ENCODE peak calls at places on chromosomes 5 and 9, in seven cellular contexts. One of them, this sample, is unnamed.

GRCh38 chr5:176803027-176803942 is 7.1 kb upstream of the UNC5A start:
- DNase-seq in PC-3: no peak
- DNase-seq in fibroblast of lung: no peak
- DNase-seq in GM13977: no peak
- DNase-seq in A549: no peak
- DNase-seq in HFFc6: no peak
- DNase-seq in upper lobe of left lung: peak
- DNase-seq in this sample: no peak

GRCh38 chr5:123807177-123807900 is 295.4 kb downstream of the CSNK1G3 start:
- DNase-seq in PC-3: peak
- DNase-seq in fibroblast of lung: no peak
- DNase-seq in GM13977: no peak
- DNase-seq in A549: no peak
- DNase-seq in HFFc6: no peak
- DNase-seq in upper lobe of left lung: no peak
- DNase-seq in this sample: no peak

GRCh38 chr5:141940695-141941271 is 17.1 kb downstream of the DELE1 start:
- DNase-seq in PC-3: no peak
- DNase-seq in fibroblast of lung: peak
- DNase-seq in GM13977: no peak
- DNase-seq in A549: peak
- DNase-seq in HFFc6: no peak
- DNase-seq in upper lobe of left lung: no peak
- DNase-seq in this sample: no peak

GRCh38 chr9:124212381-124213050 is 45.2 kb upstream of the NEK6 start:
- DNase-seq in PC-3: peak
- DNase-seq in fibroblast of lung: peak
- DNase-seq in GM13977: no peak
- DNase-seq in A549: no peak
- DNase-seq in HFFc6: peak
- DNase-seq in upper lobe of left lung: no peak
- DNase-seq in this sample: no peak

GRCh38 chr9:20358201-20358600 is 264.1 kb downstream of the MLLT3 start:
- DNase-seq in PC-3: peak
- DNase-seq in fibroblast of lung: peak
- DNase-seq in GM13977: no peak
- DNase-seq in A549: no peak
- DNase-seq in HFFc6: peak
- DNase-seq in upper lobe of left lung: no peak
- DNase-seq in this sample: no peak

GRCh38 chr5:135220394-135221186 is 178.4 kb downstream of the MACROH2A1 start:
- DNase-seq in PC-3: no peak
- DNase-seq in fibroblast of lung: no peak
- DNase-seq in GM13977: no peak
- DNase-seq in A549: no peak
- DNase-seq in HFFc6: no peak
- DNase-seq in upper lobe of left lung: no peak
- DNase-seq in this sample: no peak

GRCh38 chr5:134451618-134452505 is 40.2 kb upstream of the CDKN2AIPNL start:
- DNase-seq in PC-3: peak
- DNase-seq in fibroblast of lung: peak
- DNase-seq in GM13977: no peak
- DNase-seq in A549: peak
- DNase-seq in HFFc6: peak
- DNase-seq in upper lobe of left lung: no peak
- DNase-seq in this sample: no peak

GRCh38 chr5:146919304-146919703 is 40.7 kb upstream of the PPP2R2B start:
- DNase-seq in PC-3: no peak
- DNase-seq in fibroblast of lung: no peak
- DNase-seq in GM13977: no peak
- DNase-seq in A549: no peak
- DNase-seq in HFFc6: no peak
- DNase-seq in upper lobe of left lung: no peak
- DNase-seq in this sample: no peak

GRCh38 chr9:35688558-35689350 is 971 bp downstream of the TPM2 start:
- DNase-seq in PC-3: peak
- DNase-seq in fibroblast of lung: peak
- DNase-seq in GM13977: peak
- DNase-seq in A549: no peak
- DNase-seq in HFFc6: peak
- DNase-seq in upper lobe of left lung: no peak
- DNase-seq in this sample: no peak

GRCh38 chr9:127751269-127752054 is 16.4 kb upstream of the TOR2A start:
- DNase-seq in PC-3: peak
- DNase-seq in fibroblast of lung: no peak
- DNase-seq in GM13977: no peak
- DNase-seq in A549: no peak
- DNase-seq in HFFc6: no peak
- DNase-seq in upper lobe of left lung: no peak
- DNase-seq in this sample: no peak

GRCh38 chr9:14349818-14350333 is 35.9 kb upstream of the NFIB start:
- DNase-seq in PC-3: no peak
- DNase-seq in fibroblast of lung: no peak
- DNase-seq in GM13977: no peak
- DNase-seq in A549: no peak
- DNase-seq in HFFc6: no peak
- DNase-seq in upper lobe of left lung: peak
- DNase-seq in this sample: no peak

GRCh38 chr5:51810592-51810991 is 427.3 kb downstream of the ISL1 start:
- DNase-seq in PC-3: peak
- DNase-seq in fibroblast of lung: no peak
- DNase-seq in GM13977: no peak
- DNase-seq in A549: no peak
- DNase-seq in HFFc6: no peak
- DNase-seq in upper lobe of left lung: no peak
- DNase-seq in this sample: no peak

GRCh38 chr9:76615149-76615548 is 149.1 kb upstream of the PCA3 start:
- DNase-seq in PC-3: no peak
- DNase-seq in fibroblast of lung: no peak
- DNase-seq in GM13977: no peak
- DNase-seq in A549: no peak
- DNase-seq in HFFc6: no peak
- DNase-seq in upper lobe of left lung: no peak
- DNase-seq in this sample: no peak

GRCh38 chr5:157469073-157469472 is 9.1 kb downstream of the NIPAL4 start:
- DNase-seq in PC-3: no peak
- DNase-seq in fibroblast of lung: no peak
- DNase-seq in GM13977: no peak
- DNase-seq in A549: no peak
- DNase-seq in HFFc6: no peak
- DNase-seq in upper lobe of left lung: no peak
- DNase-seq in this sample: no peak

GRCh38 chr9:133464638-133465037 is 4.9 kb downstream of the CACFD1 start:
- DNase-seq in PC-3: no peak
- DNase-seq in fibroblast of lung: no peak
- DNase-seq in GM13977: no peak
- DNase-seq in A549: no peak
- DNase-seq in HFFc6: no peak
- DNase-seq in upper lobe of left lung: peak
- DNase-seq in this sample: no peak

GRCh38 chr9:133468374-133468773 is 8.6 kb downstream of the CACFD1 start:
- DNase-seq in PC-3: no peak
- DNase-seq in fibroblast of lung: no peak
- DNase-seq in GM13977: no peak
- DNase-seq in A549: no peak
- DNase-seq in HFFc6: no peak
- DNase-seq in upper lobe of left lung: peak
- DNase-seq in this sample: no peak

GRCh38 chr9:133468777-133469455 is 9.1 kb downstream of the CACFD1 start:
- DNase-seq in PC-3: no peak
- DNase-seq in fibroblast of lung: no peak
- DNase-seq in GM13977: no peak
- DNase-seq in A549: no peak
- DNase-seq in HFFc6: no peak
- DNase-seq in upper lobe of left lung: peak
- DNase-seq in this sample: no peak

GRCh38 chr9:133463864-133464615 is 4.3 kb downstream of the CACFD1 start:
- DNase-seq in PC-3: no peak
- DNase-seq in fibroblast of lung: no peak
- DNase-seq in GM13977: no peak
- DNase-seq in A549: no peak
- DNase-seq in HFFc6: no peak
- DNase-seq in upper lobe of left lung: peak
- DNase-seq in this sample: no peak

DNA sequence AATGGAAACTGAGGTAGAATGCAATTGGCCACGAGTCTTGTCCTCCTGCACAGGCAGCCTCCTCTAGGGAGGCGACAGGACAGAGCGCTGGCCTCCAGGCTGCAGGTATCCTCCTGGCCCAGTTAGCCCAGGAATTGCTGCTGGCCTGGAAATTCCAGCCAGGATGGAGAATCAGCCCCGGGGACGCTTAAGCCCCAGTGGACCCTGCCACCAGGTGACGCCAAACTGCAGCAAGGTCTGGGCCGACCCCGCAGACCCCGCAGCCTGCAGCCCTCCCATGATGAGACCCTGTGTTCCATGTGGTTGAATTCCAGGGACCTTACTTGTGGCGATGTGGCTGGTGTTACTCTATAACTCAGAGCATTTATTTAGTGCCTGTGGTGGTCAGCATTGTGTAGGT is 7.3 kb downstream of the CACFD1 start:
- DNase-seq in PC-3: no peak
- DNase-seq in fibroblast of lung: no peak
- DNase-seq in GM13977: no peak
- DNase-seq in A549: no peak
- DNase-seq in HFFc6: no peak
- DNase-seq in upper lobe of left lung: peak
- DNase-seq in this sample: no peak
- TF ChIP-seq CTCF in PC-3: no peak
- TF ChIP-seq CTCF in fibroblast of lung: no peak
- TF ChIP-seq CTCF in GM13977: no peak
- TF ChIP-seq CTCF in A549: no peak
- TF ChIP-seq CTCF in HFFc6: peak
- TF ChIP-seq CTCF in upper lobe of left lung: no peak
- TF ChIP-seq CTCF in this sample: no peak

DNA sequence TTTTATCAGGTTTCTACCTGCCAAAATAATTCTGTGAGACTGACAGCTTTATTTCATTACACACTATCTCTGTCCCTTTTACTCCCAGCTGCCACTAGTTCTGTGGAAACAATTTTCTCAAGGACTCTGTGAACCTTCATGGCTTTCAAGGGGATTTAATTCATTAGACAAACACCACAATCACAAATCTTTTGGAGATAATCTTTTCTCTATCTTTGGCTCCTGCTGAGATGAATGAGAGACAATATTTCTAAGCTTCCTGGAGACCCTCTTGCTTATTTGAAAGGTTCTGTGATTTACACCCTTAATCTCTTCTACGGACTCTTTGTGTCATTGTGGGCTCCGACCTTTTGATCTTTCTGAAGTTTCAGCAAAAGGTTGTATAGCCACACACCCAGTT is 222.6 kb downstream of the PRDM9 start:
- DNase-seq in PC-3: no peak
- DNase-seq in fibroblast of lung: no peak
- DNase-seq in GM13977: no peak
- DNase-seq in A549: no peak
- DNase-seq in HFFc6: no peak
- DNase-seq in upper lobe of left lung: no peak
- DNase-seq in this sample: no peak
- TF ChIP-seq CTCF in PC-3: no peak
- TF ChIP-seq CTCF in fibroblast of lung: no peak
- TF ChIP-seq CTCF in GM13977: no peak
- TF ChIP-seq CTCF in A549: no peak
- TF ChIP-seq CTCF in HFFc6: no peak
- TF ChIP-seq CTCF in upper lobe of left lung: no peak
- TF ChIP-seq CTCF in this sample: no peak

DNA sequence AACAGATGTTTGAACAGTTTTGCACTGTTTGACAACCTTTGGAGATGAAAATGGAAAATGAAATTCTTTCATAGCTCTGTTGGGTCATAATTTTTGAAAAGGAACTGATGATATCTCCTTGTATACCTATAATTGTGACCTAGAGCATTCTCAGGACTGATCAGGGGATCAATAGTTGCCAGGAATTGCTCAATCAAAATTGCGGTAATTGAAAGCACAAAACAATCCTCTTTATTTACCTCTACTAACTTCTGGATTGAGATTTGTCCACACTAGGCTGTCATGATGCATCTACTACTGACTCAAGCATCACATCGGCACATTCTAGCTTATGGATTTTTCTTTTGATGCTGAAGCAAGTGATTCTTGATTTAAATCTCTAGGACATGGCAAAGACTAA is 4.1 kb upstream of the CNTLN start:
- DNase-seq in PC-3: no peak
- DNase-seq in fibroblast of lung: no peak
- DNase-seq in GM13977: no peak
- DNase-seq in A549: no peak
- DNase-seq in HFFc6: no peak
- DNase-seq in upper lobe of left lung: no peak
- DNase-seq in this sample: no peak
- TF ChIP-seq CTCF in PC-3: no peak
- TF ChIP-seq CTCF in fibroblast of lung: no peak
- TF ChIP-seq CTCF in GM13977: no peak
- TF ChIP-seq CTCF in A549: no peak
- TF ChIP-seq CTCF in HFFc6: no peak
- TF ChIP-seq CTCF in upper lobe of left lung: no peak
- TF ChIP-seq CTCF in this sample: no peak

GRCh38 chr9:133090187-133090586 is 28.4 kb downstream of the CEL start:
- DNase-seq in PC-3: no peak
- DNase-seq in fibroblast of lung: no peak
- DNase-seq in GM13977: no peak
- DNase-seq in A549: no peak
- DNase-seq in HFFc6: no peak
- DNase-seq in upper lobe of left lung: no peak
- DNase-seq in this sample: no peak

GRCh38 chr9:133090752-133091325 is 29.1 kb downstream of the CEL start:
- DNase-seq in PC-3: no peak
- DNase-seq in fibroblast of lung: no peak
- DNase-seq in GM13977: no peak
- DNase-seq in A549: no peak
- DNase-seq in HFFc6: no peak
- DNase-seq in upper lobe of left lung: no peak
- DNase-seq in this sample: no peak

GRCh38 chr9:133098104-133098754 is 22.8 kb downstream of the RALGDS start:
- DNase-seq in PC-3: no peak
- DNase-seq in fibroblast of lung: no peak
- DNase-seq in GM13977: no peak
- DNase-seq in A549: no peak
- DNase-seq in HFFc6: no peak
- DNase-seq in upper lobe of left lung: peak
- DNase-seq in this sample: no peak

GRCh38 chr9:133098871-133099270 is 22.2 kb downstream of the RALGDS start:
- DNase-seq in PC-3: no peak
- DNase-seq in fibroblast of lung: no peak
- DNase-seq in GM13977: no peak
- DNase-seq in A549: no peak
- DNase-seq in HFFc6: no peak
- DNase-seq in upper lobe of left lung: no peak
- DNase-seq in this sample: no peak

DNA sequence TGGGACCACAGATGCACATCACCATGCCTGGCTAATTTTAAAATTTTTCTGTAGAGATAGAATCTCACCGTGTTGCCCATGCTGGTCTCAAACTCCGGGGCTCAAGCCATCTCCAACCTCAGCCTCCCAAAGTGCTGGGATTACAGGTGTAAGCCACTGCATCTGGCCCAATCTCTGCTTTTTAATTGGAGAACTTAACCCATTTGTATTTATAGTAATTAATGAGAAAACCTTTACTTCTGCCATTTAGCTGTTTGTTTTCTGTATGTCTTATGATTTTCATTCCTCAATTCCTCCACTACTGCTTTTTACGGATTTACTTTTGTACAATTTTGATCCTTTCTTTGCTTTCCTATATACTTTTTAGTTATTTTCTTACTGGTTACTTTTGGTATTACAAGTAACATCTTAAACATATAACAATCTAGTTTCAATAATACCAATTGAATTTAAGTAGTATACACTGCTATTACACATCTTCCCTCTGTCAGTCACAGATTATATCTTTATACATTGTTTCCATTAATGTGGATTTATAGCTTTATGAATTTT is 26.1 kb downstream of the RALGDS start:
- DNase-seq in PC-3: no peak
- DNase-seq in fibroblast of lung: no peak
- DNase-seq in GM13977: no peak
- DNase-seq in A549: no peak
- DNase-seq in HFFc6: no peak
- DNase-seq in upper lobe of left lung: no peak
- DNase-seq in this sample: no peak
- TF ChIP-seq CTCF in PC-3: no peak
- TF ChIP-seq CTCF in fibroblast of lung: no peak
- TF ChIP-seq CTCF in GM13977: no peak
- TF ChIP-seq CTCF in A549: no peak
- TF ChIP-seq CTCF in HFFc6: peak
- TF ChIP-seq CTCF in upper lobe of left lung: no peak
- TF ChIP-seq CTCF in this sample: no peak